ENCODE peak calls at places on chromosomes 5 and 9, in seven cellular contexts. A is CD8-positive, alpha-beta T cell; M is A549; C is GM13977; Y is RWPE1; J is omental fat pad; T is breast epithelium. Z is an unnamed sample.
A peak's percentile ranks its signal among the peaks of the same experiment; 100 is the strongest.

GRCh38 chr9:74255489-74255984 is 241.6 kb upstream of the RORB start:
- DNase-seq in Y (no peak), J (no peak), A (no peak), C (no peak), T (no peak), M (no peak), Z (no peak)

GRCh38 chr5:6753851-6754250 is 40.6 kb downstream of the TENT4A start:
- DNase-seq in J (no peak), T (no peak), C (no peak), M (no peak), Y (no peak), A (no peak), Z (no peak)

GRCh38 chr9:4110562-4110961 is 189.3 kb downstream of the GLIS3 start:
- DNase-seq in A (no peak), Y (no peak), C (no peak), J (no peak), M (no peak), T (no peak), Z (no peak)

GRCh38 chr5:125695994-125696679 is 727.1 kb upstream of the GRAMD2B start:
- DNase-seq in A (no peak), T (no peak), Y (no peak), C (no peak), J (no peak), M (no peak), Z (no peak)

GRCh38 chr5:132408456-132408855 is 38.9 kb downstream of the SLC22A5 start:
- DNase-seq in J (no peak), Y (no peak), A (no peak), C (no peak), T (no peak), M (no peak), Z (no peak)

GRCh38 chr5:180975338-180975737 is 13.3 kb upstream of the BTNL3 start:
- DNase-seq in A (no peak), Y (no peak), J (no peak), M (no peak), T (no peak), C (peak; percentile 42), Z (no peak)

GRCh38 chr5:179798144-179798770 is 4.5 kb downstream of the LTC4S start:
- DNase-seq in T (no peak), M (no peak), C (no peak), A (no peak), J (no peak), Y (no peak), Z (no peak)

GRCh38 chr5:132776077-132776931 is 735 bp downstream of the SEPTIN8 start:
- DNase-seq in M (peak; percentile 33), A (no peak), Y (peak; percentile 59), J (no peak), T (no peak), C (no peak), Z (no peak)

GRCh38 chr5:79956173-79956670 is 34.8 kb downstream of the MTX3 start:
- DNase-seq in J (no peak), T (no peak), A (no peak), M (no peak), C (no peak), Y (peak; percentile 97), Z (no peak)

GRCh38 chr5:31853398-31854135 is 214.6 kb downstream of the PDZD2 start:
- DNase-seq in A (no peak), T (no peak), M (no peak), J (no peak), C (no peak), Y (peak; percentile 21), Z (peak; percentile 38)

GRCh38 chr5:76720988-76721569 is 5.2 kb downstream of the F2R start:
- DNase-seq in J (no peak), M (no peak), C (peak; percentile 55), Y (no peak), T (no peak), A (no peak), Z (no peak)

GRCh38 chr5:131640043-131640856 is 5.2 kb upstream of the RAPGEF6 start:
- DNase-seq in C (peak; percentile 22), Y (peak; percentile 49), J (no peak), A (peak; percentile 60), M (no peak), T (no peak), Z (no peak)

GRCh38 chr9:137312852-137313325 is 10.8 kb upstream of the NRARP start:
- DNase-seq in A (no peak), C (no peak), Y (no peak), M (peak; percentile 20), J (peak; percentile 9), T (peak; percentile 48), Z (no peak)

DNA sequence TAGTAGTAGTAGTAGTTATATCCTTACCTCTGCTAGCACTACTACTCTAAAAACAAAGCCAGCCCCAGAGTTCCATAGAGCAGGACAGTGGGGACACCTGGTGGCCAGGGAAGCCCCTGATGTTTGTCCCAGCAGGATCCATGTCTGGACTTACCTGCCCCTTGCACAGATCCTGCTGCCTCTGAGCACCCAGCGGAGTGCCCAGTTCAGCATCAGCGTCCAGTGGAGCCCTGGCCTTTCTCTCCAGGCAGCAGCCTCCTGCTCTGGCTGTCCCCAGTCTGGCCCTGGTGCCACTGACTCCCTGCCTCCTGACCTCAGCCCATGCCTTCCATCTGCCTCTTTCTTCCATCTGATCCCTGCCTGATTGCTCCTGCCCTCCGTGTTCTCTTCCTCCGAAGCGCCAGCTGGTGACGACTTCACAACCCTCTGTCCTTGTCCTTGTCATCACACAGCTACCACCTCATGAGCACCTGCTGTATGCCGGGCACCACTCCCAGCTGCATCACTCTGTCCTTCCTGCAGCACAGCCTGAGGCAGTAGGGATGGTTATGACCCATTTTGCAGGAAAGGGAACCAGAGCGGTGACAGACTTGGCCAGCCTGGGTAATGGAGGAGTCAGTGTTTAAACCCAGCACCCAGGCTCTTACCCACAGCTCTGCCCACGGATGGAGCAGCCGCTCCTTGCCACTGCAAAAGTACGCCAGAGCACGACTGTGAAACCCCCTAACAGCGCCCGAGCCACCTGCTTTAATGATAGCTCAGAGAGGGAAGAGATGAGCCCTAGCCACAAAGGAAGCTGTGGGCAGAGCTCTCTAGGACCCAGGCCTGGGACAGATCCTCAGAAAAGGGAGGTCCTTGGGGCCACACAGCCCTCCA is 11.5 kb downstream of the SARDH start:
- DNase-seq in A (peak; percentile 71), Y (peak; percentile 78), C (peak; percentile 72), J (peak; percentile 23), M (peak; percentile 69), T (peak; percentile 51), Z (peak; percentile 58)
- TF ChIP-seq CTCF in A (peak; percentile 60), Y (peak; percentile 59), C (peak; percentile 52), J (no peak), M (peak; percentile 48), T (peak; percentile 23), Z (peak; percentile 39)

GRCh38 chr9:13291718-13292117 is 12.2 kb upstream of the MPDZ start:
- DNase-seq in C (no peak), Y (no peak), J (no peak), A (no peak), M (no peak), T (no peak), Z (no peak)
- TF ChIP-seq CTCF in C (no peak), Y (no peak), J (no peak), A (no peak), M (no peak), T (no peak), Z (no peak)

GRCh38 chr5:150779397-150780179 is 1.0 kb downstream of the SMIM3 start:
- DNase-seq in T (no peak), Y (no peak), M (no peak), J (no peak), C (peak; percentile 12), A (no peak), Z (no peak)
- TF ChIP-seq CTCF in T (no peak), Y (peak; percentile 24), M (no peak), J (no peak), C (no peak), A (no peak), Z (peak; percentile 5)

GRCh38 chr9:112849363-112849922 is 41.2 kb downstream of the SLC46A2 start:
- DNase-seq in M (no peak), T (no peak), C (no peak), J (no peak), A (no peak), Y (no peak), Z (peak; percentile 0)
- TF ChIP-seq CTCF in M (no peak), T (no peak), C (no peak), J (no peak), A (no peak), Y (no peak), Z (no peak)

GRCh38 chr5:2155556-2155955 is 272.8 kb upstream of the IRX4 start:
- DNase-seq in T (no peak), C (no peak), A (no peak), Y (no peak), J (no peak), M (no peak), Z (no peak)
- TF ChIP-seq CTCF in T (no peak), C (no peak), A (no peak), Y (no peak), J (no peak), M (no peak), Z (no peak)

DNA sequence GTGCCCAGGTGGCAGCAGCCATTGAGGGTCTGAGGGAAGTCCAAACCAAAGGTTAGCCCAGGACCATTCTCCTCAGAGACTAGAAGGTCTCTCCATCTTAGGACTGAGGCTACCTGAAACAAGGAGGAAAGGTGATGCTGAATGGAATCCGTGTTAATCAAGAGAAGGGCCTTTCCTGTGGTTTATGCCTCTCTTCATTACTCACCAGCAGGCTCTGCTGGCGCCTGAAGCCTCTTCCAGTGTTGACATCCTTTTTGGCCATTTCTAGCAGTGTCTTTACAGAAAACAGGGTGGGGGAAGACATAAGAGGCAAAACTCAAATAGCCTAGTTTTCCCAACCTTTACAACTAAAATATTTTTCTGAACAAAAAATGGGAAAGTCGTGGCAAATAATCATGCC is 98.1 kb downstream of the ENC1 start:
- DNase-seq in J (no peak), Y (peak; percentile 63), A (no peak), C (no peak), M (peak; percentile 10), T (no peak), Z (no peak)
- TF ChIP-seq CTCF in J (no peak), Y (no peak), A (no peak), C (no peak), M (no peak), T (no peak), Z (no peak)

GRCh38 chr5:166382031-166382430 is 1909.4 kb upstream of the WWC1 start:
- DNase-seq in C (no peak), T (no peak), A (no peak), Y (no peak), M (no peak), J (no peak), Z (no peak)
- TF ChIP-seq CTCF in C (no peak), T (no peak), A (no peak), Y (no peak), M (no peak), J (no peak), Z (no peak)

DNA sequence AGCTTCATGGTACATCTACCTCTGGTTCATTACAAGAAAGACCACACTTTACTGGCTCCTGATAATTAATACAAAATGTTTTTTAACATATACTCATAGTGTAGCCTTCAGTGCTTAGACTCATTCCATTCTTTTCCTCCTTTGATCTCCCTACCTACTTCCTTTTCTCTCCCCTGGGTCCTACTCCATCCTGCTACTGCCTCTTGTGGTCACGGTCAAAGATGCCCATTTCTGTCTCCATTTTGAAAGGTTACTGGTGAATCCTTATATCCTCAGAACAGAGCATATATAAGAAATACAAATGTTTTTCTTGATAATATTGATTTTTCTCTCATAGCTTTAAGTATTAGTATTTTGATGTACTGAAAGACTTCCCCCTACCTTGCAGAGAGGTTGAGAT is 375.9 kb downstream of the ARRDC3 start:
- DNase-seq in T (no peak), J (no peak), M (peak; percentile 35), Y (no peak), A (no peak), C (no peak), Z (no peak)
- TF ChIP-seq CTCF in T (no peak), J (no peak), M (no peak), Y (no peak), A (no peak), C (no peak), Z (no peak)

Z was measured in ascending aorta.